ENCODE peak calls at places on chromosome 17, in four cellular contexts. One of them, this sample, is unnamed.

GRCh38 chr17:81898029-81898866 is 3.8 kb upstream of the NPB start:
- DNase-seq in naive thymus-derived CD8-positive, alpha-beta T cell: no peak
- DNase-seq in WTC11: no peak
- DNase-seq in stimulated activated CD4-positive, alpha-beta T cell treated with anti-CD3 and anti-CD28 coated beads, Interleukin-4, amount 100 ng/mL, for 24 hours: no peak
- DNase-seq in this sample: no peak

GRCh38 chr17:61157246-61157887 is 242.3 kb upstream of the TBX2 start:
- DNase-seq in naive thymus-derived CD8-positive, alpha-beta T cell: no peak
- DNase-seq in WTC11: no peak
- DNase-seq in stimulated activated CD4-positive, alpha-beta T cell treated with anti-CD3 and anti-CD28 coated beads, Interleukin-4, amount 100 ng/mL, for 24 hours: no peak
- DNase-seq in this sample: peak

GRCh38 chr17:75783069-75783783 is 1.4 kb upstream of the UNK start:
- DNase-seq in stimulated activated CD4-positive, alpha-beta T cell treated with anti-CD3 and anti-CD28 coated beads, Interleukin-4, amount 100 ng/mL, for 24 hours: no peak
- DNase-seq in WTC11: no peak
- DNase-seq in naive thymus-derived CD8-positive, alpha-beta T cell: peak
- DNase-seq in this sample: peak

GRCh38 chr17:56478836-56479447 is 114.6 kb upstream of the NOG start:
- DNase-seq in stimulated activated CD4-positive, alpha-beta T cell treated with anti-CD3 and anti-CD28 coated beads, Interleukin-4, amount 100 ng/mL, for 24 hours: no peak
- DNase-seq in WTC11: peak
- DNase-seq in naive thymus-derived CD8-positive, alpha-beta T cell: peak
- DNase-seq in this sample: peak

GRCh38 chr17:49987681-49988441 is 7.2 kb downstream of the DLX3 start:
- DNase-seq in stimulated activated CD4-positive, alpha-beta T cell treated with anti-CD3 and anti-CD28 coated beads, Interleukin-4, amount 100 ng/mL, for 24 hours: no peak
- DNase-seq in WTC11: no peak
- DNase-seq in naive thymus-derived CD8-positive, alpha-beta T cell: no peak
- DNase-seq in this sample: peak

GRCh38 chr17:17435323-17435722 is 41.5 kb upstream of the MED9 start:
- DNase-seq in naive thymus-derived CD8-positive, alpha-beta T cell: no peak
- DNase-seq in WTC11: no peak
- DNase-seq in stimulated activated CD4-positive, alpha-beta T cell treated with anti-CD3 and anti-CD28 coated beads, Interleukin-4, amount 100 ng/mL, for 24 hours: no peak
- DNase-seq in this sample: peak

GRCh38 chr17:38916771-38917170 is 8.6 kb upstream of the LASP1NB start:
- DNase-seq in stimulated activated CD4-positive, alpha-beta T cell treated with anti-CD3 and anti-CD28 coated beads, Interleukin-4, amount 100 ng/mL, for 24 hours: no peak
- DNase-seq in naive thymus-derived CD8-positive, alpha-beta T cell: no peak
- DNase-seq in WTC11: no peak
- DNase-seq in this sample: no peak

GRCh38 chr17:37608369-37609169 is 649 bp downstream of the SYNRG start:
- DNase-seq in naive thymus-derived CD8-positive, alpha-beta T cell: no peak
- DNase-seq in WTC11: peak
- DNase-seq in stimulated activated CD4-positive, alpha-beta T cell treated with anti-CD3 and anti-CD28 coated beads, Interleukin-4, amount 100 ng/mL, for 24 hours: peak
- DNase-seq in this sample: peak

GRCh38 chr17:6676802-6677157 is 25.2 kb downstream of the C17orf100 start:
- DNase-seq in stimulated activated CD4-positive, alpha-beta T cell treated with anti-CD3 and anti-CD28 coated beads, Interleukin-4, amount 100 ng/mL, for 24 hours: no peak
- DNase-seq in naive thymus-derived CD8-positive, alpha-beta T cell: no peak
- DNase-seq in WTC11: no peak
- DNase-seq in this sample: no peak

GRCh38 chr17:35729405-35729833 is 2.0 kb upstream of the RASL10B start:
- DNase-seq in WTC11: no peak
- DNase-seq in stimulated activated CD4-positive, alpha-beta T cell treated with anti-CD3 and anti-CD28 coated beads, Interleukin-4, amount 100 ng/mL, for 24 hours: no peak
- DNase-seq in naive thymus-derived CD8-positive, alpha-beta T cell: no peak
- DNase-seq in this sample: peak

GRCh38 chr17:17740627-17741237 is 59.5 kb downstream of the RAI1 start:
- DNase-seq in WTC11: peak
- DNase-seq in naive thymus-derived CD8-positive, alpha-beta T cell: peak
- DNase-seq in stimulated activated CD4-positive, alpha-beta T cell treated with anti-CD3 and anti-CD28 coated beads, Interleukin-4, amount 100 ng/mL, for 24 hours: peak
- DNase-seq in this sample: peak

GRCh38 chr17:59372138-59372751 is 40.8 kb downstream of the YPEL2 start:
- DNase-seq in stimulated activated CD4-positive, alpha-beta T cell treated with anti-CD3 and anti-CD28 coated beads, Interleukin-4, amount 100 ng/mL, for 24 hours: no peak
- DNase-seq in WTC11: no peak
- DNase-seq in naive thymus-derived CD8-positive, alpha-beta T cell: no peak
- DNase-seq in this sample: peak

GRCh38 chr17:82094931-82095776 is 2.9 kb downstream of the FASN start:
- DNase-seq in naive thymus-derived CD8-positive, alpha-beta T cell: no peak
- DNase-seq in stimulated activated CD4-positive, alpha-beta T cell treated with anti-CD3 and anti-CD28 coated beads, Interleukin-4, amount 100 ng/mL, for 24 hours: no peak
- DNase-seq in WTC11: peak
- DNase-seq in this sample: peak

GRCh38 chr17:80169784-80170500 is at the start of gene CARD14:
- DNase-seq in naive thymus-derived CD8-positive, alpha-beta T cell: no peak
- DNase-seq in WTC11: no peak
- DNase-seq in stimulated activated CD4-positive, alpha-beta T cell treated with anti-CD3 and anti-CD28 coated beads, Interleukin-4, amount 100 ng/mL, for 24 hours: no peak
- DNase-seq in this sample: no peak

GRCh38 chr17:46147167-46147749 is 46.0 kb downstream of the KANSL1 start:
- DNase-seq in stimulated activated CD4-positive, alpha-beta T cell treated with anti-CD3 and anti-CD28 coated beads, Interleukin-4, amount 100 ng/mL, for 24 hours: peak
- DNase-seq in naive thymus-derived CD8-positive, alpha-beta T cell: no peak
- DNase-seq in WTC11: no peak
- DNase-seq in this sample: no peak

GRCh38 chr17:32515677-32516383 is 29.0 kb downstream of the CDK5R1 start:
- DNase-seq in stimulated activated CD4-positive, alpha-beta T cell treated with anti-CD3 and anti-CD28 coated beads, Interleukin-4, amount 100 ng/mL, for 24 hours: no peak
- DNase-seq in WTC11: no peak
- DNase-seq in naive thymus-derived CD8-positive, alpha-beta T cell: peak
- DNase-seq in this sample: peak

GRCh38 chr17:80892900-80893603 is 98.6 kb upstream of the CHMP6 start:
- DNase-seq in stimulated activated CD4-positive, alpha-beta T cell treated with anti-CD3 and anti-CD28 coated beads, Interleukin-4, amount 100 ng/mL, for 24 hours: peak
- DNase-seq in WTC11: no peak
- DNase-seq in naive thymus-derived CD8-positive, alpha-beta T cell: no peak
- DNase-seq in this sample: no peak

GRCh38 chr17:82915010-82915696 is 75.3 kb upstream of the ZNF750 start:
- DNase-seq in WTC11: peak
- DNase-seq in naive thymus-derived CD8-positive, alpha-beta T cell: no peak
- DNase-seq in stimulated activated CD4-positive, alpha-beta T cell treated with anti-CD3 and anti-CD28 coated beads, Interleukin-4, amount 100 ng/mL, for 24 hours: no peak
- DNase-seq in this sample: no peak

GRCh38 chr17:60695960-60696359 is 18.3 kb downstream of the BCAS3 start:
- DNase-seq in stimulated activated CD4-positive, alpha-beta T cell treated with anti-CD3 and anti-CD28 coated beads, Interleukin-4, amount 100 ng/mL, for 24 hours: no peak
- DNase-seq in naive thymus-derived CD8-positive, alpha-beta T cell: no peak
- DNase-seq in WTC11: no peak
- DNase-seq in this sample: no peak

GRCh38 chr17:77701996-77702395 is 256.5 kb upstream of the TNRC6C start:
- DNase-seq in stimulated activated CD4-positive, alpha-beta T cell treated with anti-CD3 and anti-CD28 coated beads, Interleukin-4, amount 100 ng/mL, for 24 hours: no peak
- DNase-seq in WTC11: no peak
- DNase-seq in naive thymus-derived CD8-positive, alpha-beta T cell: no peak
- DNase-seq in this sample: no peak

GRCh38 chr17:31535581-31535981 is 144.1 kb downstream of the RAB11FIP4 start:
- DNase-seq in WTC11: no peak
- DNase-seq in stimulated activated CD4-positive, alpha-beta T cell treated with anti-CD3 and anti-CD28 coated beads, Interleukin-4, amount 100 ng/mL, for 24 hours: peak
- DNase-seq in naive thymus-derived CD8-positive, alpha-beta T cell: peak
- DNase-seq in this sample: no peak

GRCh38 chr17:79645022-79645776 is 34.3 kb upstream of the RBFOX3 start:
- DNase-seq in stimulated activated CD4-positive, alpha-beta T cell treated with anti-CD3 and anti-CD28 coated beads, Interleukin-4, amount 100 ng/mL, for 24 hours: no peak
- DNase-seq in naive thymus-derived CD8-positive, alpha-beta T cell: no peak
- DNase-seq in WTC11: peak
- DNase-seq in this sample: no peak

GRCh38 chr17:57542518-57542917 is 202.6 kb downstream of the CCDC182 start:
- DNase-seq in stimulated activated CD4-positive, alpha-beta T cell treated with anti-CD3 and anti-CD28 coated beads, Interleukin-4, amount 100 ng/mL, for 24 hours: no peak
- DNase-seq in naive thymus-derived CD8-positive, alpha-beta T cell: no peak
- DNase-seq in WTC11: no peak
- DNase-seq in this sample: no peak

GRCh38 chr17:8857919-8858318 is 9.6 kb downstream of the PIK3R6 start:
- DNase-seq in stimulated activated CD4-positive, alpha-beta T cell treated with anti-CD3 and anti-CD28 coated beads, Interleukin-4, amount 100 ng/mL, for 24 hours: no peak
- DNase-seq in naive thymus-derived CD8-positive, alpha-beta T cell: peak
- DNase-seq in WTC11: no peak
- DNase-seq in this sample: no peak

GRCh38 chr17:21512307-21513011 is 136.3 kb downstream of the KCNJ12 start:
- DNase-seq in WTC11: no peak
- DNase-seq in naive thymus-derived CD8-positive, alpha-beta T cell: peak
- DNase-seq in stimulated activated CD4-positive, alpha-beta T cell treated with anti-CD3 and anti-CD28 coated beads, Interleukin-4, amount 100 ng/mL, for 24 hours: no peak
- DNase-seq in this sample: peak

This sample was measured in NCI-H82.